ENCODE peak calls at places on chromosomes 1 and 21, in four cellular contexts. One of them, this sample, is unnamed.

GRCh38 chr1:15362096-15362736 is 47.5 kb upstream of the EFHD2 start:
- DNase-seq in K562: no peak
- DNase-seq in GM12891: no peak
- DNase-seq in GM12878: no peak
- DNase-seq in this sample: no peak

GRCh38 chr21:37278199-37278598 is 11.1 kb upstream of the VPS26C start:
- DNase-seq in GM12878: no peak
- DNase-seq in K562: no peak
- DNase-seq in GM12891: no peak
- DNase-seq in this sample: no peak

GRCh38 chr1:89941110-89941770 is 53.7 kb upstream of the ZNF326 start:
- DNase-seq in GM12891: no peak
- DNase-seq in K562: peak
- DNase-seq in GM12878: peak
- DNase-seq in this sample: peak

GRCh38 chr1:30929135-30929889 is 20.8 kb upstream of the SDC3 start:
- DNase-seq in GM12878: no peak
- DNase-seq in GM12891: no peak
- DNase-seq in K562: peak
- DNase-seq in this sample: no peak

GRCh38 chr1:225658041-225658440 is 5.1 kb upstream of the ENAH start:
- DNase-seq in GM12891: no peak
- DNase-seq in K562: no peak
- DNase-seq in GM12878: no peak
- DNase-seq in this sample: no peak

GRCh38 chr1:51691920-51692319 is 75.0 kb downstream of the OSBPL9 start:
- DNase-seq in K562: no peak
- DNase-seq in GM12878: no peak
- DNase-seq in GM12891: no peak
- DNase-seq in this sample: no peak

GRCh38 chr1:115478933-115479551 is 141.0 kb upstream of the NGF start:
- DNase-seq in GM12878: no peak
- DNase-seq in GM12891: no peak
- DNase-seq in K562: no peak
- DNase-seq in this sample: no peak

GRCh38 chr21:31780944-31781343 is 49.0 kb upstream of the SCAF4 start:
- DNase-seq in GM12878: no peak
- DNase-seq in K562: no peak
- DNase-seq in GM12891: no peak
- DNase-seq in this sample: no peak

GRCh38 chr1:17858027-17858426 is 102.9 kb downstream of the ACTL8 start:
- DNase-seq in GM12891: no peak
- DNase-seq in GM12878: no peak
- DNase-seq in K562: no peak
- DNase-seq in this sample: no peak

GRCh38 chr1:61255324-61255703 is 173.0 kb downstream of the NFIA start:
- DNase-seq in GM12878: no peak
- DNase-seq in GM12891: no peak
- DNase-seq in K562: no peak
- DNase-seq in this sample: no peak

GRCh38 chr1:192524223-192524622 is 51.4 kb upstream of the RGS1 start:
- DNase-seq in GM12878: no peak
- DNase-seq in GM12891: no peak
- DNase-seq in K562: no peak
- DNase-seq in this sample: no peak

GRCh38 chr1:177256153-177256814 is 85.5 kb downstream of the BRINP2 start:
- DNase-seq in GM12891: peak
- DNase-seq in GM12878: no peak
- DNase-seq in K562: peak
- DNase-seq in this sample: no peak

GRCh38 chr21:17658931-17659330 is 46.2 kb upstream of the BTG3 start:
- DNase-seq in GM12891: no peak
- DNase-seq in K562: no peak
- DNase-seq in GM12878: no peak
- DNase-seq in this sample: no peak

GRCh38 chr1:231806623-231807470 is 180.3 kb downstream of the DISC1 start:
- DNase-seq in GM12891: peak
- DNase-seq in GM12878: no peak
- DNase-seq in K562: peak
- DNase-seq in this sample: peak

GRCh38 chr1:235133086-235133485 is 4.4 kb upstream of the TOMM20 start:
- DNase-seq in GM12878: no peak
- DNase-seq in K562: no peak
- DNase-seq in GM12891: no peak
- DNase-seq in this sample: no peak

GRCh38 chr1:2240251-2241156 is 12.4 kb downstream of the SKI start:
- DNase-seq in GM12878: no peak
- DNase-seq in K562: peak
- DNase-seq in GM12891: no peak
- DNase-seq in this sample: peak

GRCh38 chr1:160863422-160864131 is 890 bp upstream of the CD244 start:
- DNase-seq in GM12891: no peak
- DNase-seq in K562: no peak
- DNase-seq in GM12878: no peak
- DNase-seq in this sample: peak
- TF ChIP-seq SPI1 in GM12891: peak
- TF ChIP-seq SPI1 in K562: no peak
- TF ChIP-seq SPI1 in GM12878: peak
- TF ChIP-seq SPI1 in this sample: peak

DNA sequence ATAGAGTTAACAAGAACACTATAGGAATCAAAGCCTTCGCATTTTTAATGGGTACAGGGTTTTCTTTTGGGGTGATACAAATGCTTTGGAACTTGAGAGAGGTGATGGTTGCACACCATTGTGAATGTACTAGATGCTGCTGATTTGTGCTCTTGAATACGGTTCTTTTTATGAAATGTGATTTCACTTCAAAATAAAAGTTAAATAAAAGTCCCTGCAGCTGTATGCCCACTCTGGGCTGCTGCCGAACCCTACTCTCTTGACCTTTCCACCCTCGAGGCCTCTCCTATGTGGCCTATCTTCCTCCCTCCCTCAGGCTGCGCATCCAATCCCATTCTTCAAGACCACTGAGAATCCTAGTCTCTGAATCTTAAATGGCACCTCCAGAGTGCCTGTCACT is 168.5 kb upstream of the AJAP1 start:
- DNase-seq in GM12878: no peak
- DNase-seq in GM12891: no peak
- DNase-seq in K562: no peak
- DNase-seq in this sample: no peak
- TF ChIP-seq SPI1 in GM12878: no peak
- TF ChIP-seq SPI1 in GM12891: no peak
- TF ChIP-seq SPI1 in K562: no peak
- TF ChIP-seq SPI1 in this sample: no peak

GRCh38 chr1:168210312-168210711 is 15.5 kb upstream of the SFT2D2 start:
- DNase-seq in GM12891: no peak
- DNase-seq in K562: no peak
- DNase-seq in GM12878: no peak
- DNase-seq in this sample: no peak
- TF ChIP-seq SPI1 in GM12891: no peak
- TF ChIP-seq SPI1 in K562: no peak
- TF ChIP-seq SPI1 in GM12878: no peak
- TF ChIP-seq SPI1 in this sample: no peak

GRCh38 chr1:48572632-48573258 is 100.7 kb upstream of the SPATA6 start:
- DNase-seq in GM12891: peak
- DNase-seq in GM12878: no peak
- DNase-seq in K562: peak
- DNase-seq in this sample: peak
- TF ChIP-seq SPI1 in GM12891: no peak
- TF ChIP-seq SPI1 in GM12878: no peak
- TF ChIP-seq SPI1 in K562: no peak
- TF ChIP-seq SPI1 in this sample: no peak

GRCh38 chr1:12544357-12544756 is 73.7 kb downstream of the DHRS3 start:
- DNase-seq in K562: no peak
- DNase-seq in GM12878: no peak
- DNase-seq in GM12891: no peak
- DNase-seq in this sample: no peak

GRCh38 chr1:12543747-12544146 is 74.3 kb downstream of the DHRS3 start:
- DNase-seq in K562: no peak
- DNase-seq in GM12891: no peak
- DNase-seq in GM12878: no peak
- DNase-seq in this sample: no peak

GRCh38 chr1:12546771-12547585 is 71.0 kb downstream of the DHRS3 start:
- DNase-seq in K562: no peak
- DNase-seq in GM12891: no peak
- DNase-seq in GM12878: no peak
- DNase-seq in this sample: no peak

GRCh38 chr1:12542596-12543592 is 75.1 kb downstream of the DHRS3 start:
- DNase-seq in GM12878: no peak
- DNase-seq in GM12891: no peak
- DNase-seq in K562: no peak
- DNase-seq in this sample: no peak

GRCh38 chr1:12544992-12545391 is 73.0 kb downstream of the DHRS3 start:
- DNase-seq in GM12878: no peak
- DNase-seq in K562: no peak
- DNase-seq in GM12891: no peak
- DNase-seq in this sample: no peak
- TF ChIP-seq SPI1 in GM12878: no peak
- TF ChIP-seq SPI1 in K562: no peak
- TF ChIP-seq SPI1 in GM12891: no peak
- TF ChIP-seq SPI1 in this sample: no peak

DNA sequence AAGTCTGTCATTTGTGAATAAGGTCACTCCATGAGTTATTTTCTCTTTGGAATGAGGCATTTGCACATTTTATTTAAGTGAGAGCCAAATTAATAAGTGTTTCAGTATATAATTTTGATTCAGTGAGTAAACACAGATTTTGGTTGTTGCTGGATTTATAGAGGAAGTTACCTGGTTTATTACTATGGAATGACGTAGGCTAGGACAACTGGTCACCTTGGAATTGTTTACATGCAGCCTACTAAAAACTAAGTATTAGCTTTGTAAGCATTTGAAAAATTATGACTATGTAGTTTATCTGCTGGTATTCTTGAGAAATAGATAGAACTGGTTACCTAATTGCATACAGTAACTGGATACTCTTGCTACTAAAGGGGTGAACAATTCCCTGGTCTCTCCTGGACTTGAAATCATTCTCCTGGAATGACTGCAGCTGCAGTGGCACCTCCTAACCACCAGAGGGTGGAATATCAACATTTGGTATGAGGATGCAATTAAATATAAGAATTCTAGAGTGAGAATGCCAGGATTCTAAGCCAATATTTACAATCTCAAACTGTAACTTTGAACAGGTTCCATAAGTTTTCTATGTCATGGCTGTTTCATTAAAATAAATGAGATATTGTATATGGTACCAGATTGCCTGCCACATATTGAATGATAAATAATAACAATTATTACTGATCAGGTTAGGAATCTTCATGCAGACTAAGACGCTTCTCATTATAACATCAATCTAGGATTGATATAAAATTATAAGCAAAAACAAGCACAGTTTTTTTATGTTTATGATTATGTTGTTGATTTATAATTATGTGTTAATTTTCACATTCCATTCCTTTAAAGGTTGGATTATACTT is 3.5 kb upstream of the KRTAP27-1 start:
- DNase-seq in GM12891: peak
- DNase-seq in K562: peak
- DNase-seq in GM12878: no peak
- DNase-seq in this sample: no peak
- TF ChIP-seq SPI1 in GM12891: no peak
- TF ChIP-seq SPI1 in K562: no peak
- TF ChIP-seq SPI1 in GM12878: no peak
- TF ChIP-seq SPI1 in this sample: no peak

DNA sequence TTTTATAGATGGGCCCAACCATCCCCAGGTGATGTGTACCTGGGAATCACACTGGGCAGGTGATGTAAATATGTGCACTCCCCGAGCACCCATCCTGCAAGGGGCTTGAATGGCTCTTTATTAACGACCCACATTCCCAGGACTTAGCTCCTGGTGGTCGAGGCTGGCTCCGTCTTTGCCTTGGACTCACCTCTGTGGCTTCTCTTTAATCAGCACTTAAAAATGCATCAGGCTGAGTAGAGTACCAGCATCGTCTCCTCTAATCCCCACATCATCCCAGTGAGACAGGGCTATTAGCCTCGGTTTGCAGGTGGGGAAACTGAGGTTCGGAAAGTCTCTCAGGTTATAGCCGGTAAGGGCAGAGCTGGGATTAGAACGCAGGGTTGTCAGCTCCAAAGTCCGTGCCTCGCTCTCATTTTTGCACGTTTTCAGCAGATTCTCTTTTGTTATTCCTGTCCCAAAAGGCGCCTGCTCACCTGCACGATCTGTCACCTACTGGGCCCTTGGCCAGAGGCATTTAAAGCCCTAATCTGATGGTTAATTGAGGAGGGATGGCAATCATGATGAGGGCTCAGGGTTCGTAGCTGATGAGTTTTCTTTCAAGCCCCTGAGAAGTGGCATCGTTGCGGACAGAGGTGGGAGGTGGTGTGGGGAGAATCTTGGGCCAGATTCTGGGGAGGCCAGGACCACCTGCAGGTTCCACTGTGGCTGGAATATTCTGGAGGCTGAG is 29.5 kb downstream of the SPSB1 start:
- DNase-seq in GM12878: no peak
- DNase-seq in K562: no peak
- DNase-seq in GM12891: no peak
- DNase-seq in this sample: no peak
- TF ChIP-seq SPI1 in GM12878: no peak
- TF ChIP-seq SPI1 in K562: no peak
- TF ChIP-seq SPI1 in GM12891: no peak
- TF ChIP-seq SPI1 in this sample: no peak

GRCh38 chr1:71081697-71082080 is 854 bp upstream of the ZRANB2 start:
- DNase-seq in GM12878: no peak
- DNase-seq in GM12891: no peak
- DNase-seq in K562: peak
- DNase-seq in this sample: peak
- TF ChIP-seq SPI1 in GM12878: no peak
- TF ChIP-seq SPI1 in GM12891: no peak
- TF ChIP-seq SPI1 in K562: no peak
- TF ChIP-seq SPI1 in this sample: no peak